ENCODE peak calls at places on chromosomes 2 and 18, in four cellular contexts. One of them, this sample, is unnamed.
A peak's percentile ranks its signal among the peaks of the same experiment; 100 is the strongest.

GRCh38 chr2:16005819-16006536 is 65.6 kb downstream of the MYCN start:
- DNase-seq in astrocyte of the spinal cord: no peak
- DNase-seq in osteocyte: no peak
- DNase-seq in HCT116: peak; percentile 15
- DNase-seq in this sample: no peak

GRCh38 chr2:205471776-205472175 is 210.5 kb upstream of the NRP2 start:
- DNase-seq in astrocyte of the spinal cord: no peak
- DNase-seq in osteocyte: no peak
- DNase-seq in HCT116: no peak
- DNase-seq in this sample: no peak

GRCh38 chr2:105787376-105788318 is 42.9 kb downstream of the NCK2 start:
- DNase-seq in astrocyte of the spinal cord: no peak
- DNase-seq in osteocyte: no peak
- DNase-seq in HCT116: no peak
- DNase-seq in this sample: no peak

GRCh38 chr18:48996901-48997463 is 46.2 kb upstream of the SMAD7 start:
- DNase-seq in astrocyte of the spinal cord: peak; percentile 93
- DNase-seq in osteocyte: no peak
- DNase-seq in HCT116: peak; percentile 58
- DNase-seq in this sample: no peak

GRCh38 chr2:157866202-157866601 is 9.9 kb downstream of the ACVR1 start:
- DNase-seq in astrocyte of the spinal cord: peak; percentile 68
- DNase-seq in osteocyte: no peak
- DNase-seq in HCT116: no peak
- DNase-seq in this sample: no peak

GRCh38 chr2:128490881-128491778 is 172.5 kb upstream of the HS6ST1 start:
- DNase-seq in astrocyte of the spinal cord: no peak
- DNase-seq in osteocyte: no peak
- DNase-seq in HCT116: no peak
- DNase-seq in this sample: no peak

GRCh38 chr2:236366406-236366805 is 102.2 kb upstream of the ASB18 start:
- DNase-seq in astrocyte of the spinal cord: no peak
- DNase-seq in osteocyte: no peak
- DNase-seq in HCT116: no peak
- DNase-seq in this sample: no peak

GRCh38 chr2:113282747-113283533 is 4.2 kb upstream of the PAX8 start:
- DNase-seq in astrocyte of the spinal cord: peak; percentile 25
- DNase-seq in osteocyte: no peak
- DNase-seq in HCT116: peak; percentile 61
- DNase-seq in this sample: peak; percentile 48

GRCh38 chr2:96788393-96789244 is 27.4 kb upstream of the CNNM3 start:
- DNase-seq in astrocyte of the spinal cord: no peak
- DNase-seq in osteocyte: no peak
- DNase-seq in HCT116: no peak
- DNase-seq in this sample: peak; percentile 62

GRCh38 chr2:178234648-178235047 is 40.3 kb downstream of the OSBPL6 start:
- DNase-seq in astrocyte of the spinal cord: no peak
- DNase-seq in osteocyte: no peak
- DNase-seq in HCT116: no peak
- DNase-seq in this sample: no peak

GRCh38 chr18:36993068-36993467 is 164.1 kb downstream of the KIAA1328 start:
- DNase-seq in astrocyte of the spinal cord: peak; percentile 47
- DNase-seq in osteocyte: no peak
- DNase-seq in HCT116: no peak
- DNase-seq in this sample: no peak

GRCh38 chr18:26621161-26622026 is 73.0 kb upstream of the KCTD1 start:
- DNase-seq in astrocyte of the spinal cord: peak; percentile 35
- DNase-seq in osteocyte: no peak
- DNase-seq in HCT116: peak; percentile 23
- DNase-seq in this sample: peak; percentile 51

GRCh38 chr2:8059255-8059654 is 622.6 kb upstream of the ID2 start:
- DNase-seq in astrocyte of the spinal cord: no peak
- DNase-seq in osteocyte: no peak
- DNase-seq in HCT116: no peak
- DNase-seq in this sample: no peak

GRCh38 chr2:122078451-122078850 is 323.0 kb downstream of the TSN start:
- DNase-seq in astrocyte of the spinal cord: no peak
- DNase-seq in osteocyte: peak; percentile 30
- DNase-seq in HCT116: no peak
- DNase-seq in this sample: no peak

GRCh38 chr2:123993728-123994323 is 31.3 kb upstream of the CNTNAP5 start:
- DNase-seq in astrocyte of the spinal cord: peak; percentile 1
- DNase-seq in osteocyte: no peak
- DNase-seq in HCT116: no peak
- DNase-seq in this sample: peak; percentile 63

GRCh38 chr18:66439207-66439606 is 164.7 kb downstream of the CDH19 start:
- DNase-seq in astrocyte of the spinal cord: no peak
- DNase-seq in osteocyte: no peak
- DNase-seq in HCT116: no peak
- DNase-seq in this sample: no peak
- TF ChIP-seq CTCF in astrocyte of the spinal cord: no peak
- TF ChIP-seq CTCF in osteocyte: no peak
- TF ChIP-seq CTCF in HCT116: no peak
- TF ChIP-seq CTCF in this sample: no peak

GRCh38 chr18:54616220-54616848 is 25.3 kb downstream of the DYNAP start:
- DNase-seq in astrocyte of the spinal cord: no peak
- DNase-seq in osteocyte: no peak
- DNase-seq in HCT116: no peak
- DNase-seq in this sample: no peak

GRCh38 chr18:54626779-54627178 is 35.7 kb downstream of the DYNAP start:
- DNase-seq in astrocyte of the spinal cord: no peak
- DNase-seq in osteocyte: no peak
- DNase-seq in HCT116: no peak
- DNase-seq in this sample: no peak

DNA sequence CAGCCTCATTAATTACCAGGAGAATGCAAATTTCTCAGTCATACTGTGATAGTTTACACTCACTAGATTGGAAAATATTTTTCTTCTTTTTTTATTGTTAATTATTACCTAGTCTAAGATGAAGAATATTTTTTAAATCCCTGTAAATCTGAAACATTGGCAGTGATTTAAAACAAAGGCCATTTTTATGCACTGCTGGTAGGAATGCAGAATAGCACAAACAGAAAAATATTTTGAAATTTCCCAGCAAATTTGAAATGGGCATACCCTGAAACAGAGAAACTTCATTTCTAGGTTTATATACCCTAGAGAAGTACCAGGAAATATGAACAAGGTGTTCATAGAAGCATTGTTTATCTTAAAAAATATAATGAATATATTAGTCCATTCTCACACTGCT is 31.0 kb downstream of the DYNAP start:
- DNase-seq in astrocyte of the spinal cord: no peak
- DNase-seq in osteocyte: no peak
- DNase-seq in HCT116: no peak
- DNase-seq in this sample: no peak
- TF ChIP-seq CTCF in astrocyte of the spinal cord: peak; percentile 12
- TF ChIP-seq CTCF in osteocyte: no peak
- TF ChIP-seq CTCF in HCT116: no peak
- TF ChIP-seq CTCF in this sample: peak; percentile 26

DNA sequence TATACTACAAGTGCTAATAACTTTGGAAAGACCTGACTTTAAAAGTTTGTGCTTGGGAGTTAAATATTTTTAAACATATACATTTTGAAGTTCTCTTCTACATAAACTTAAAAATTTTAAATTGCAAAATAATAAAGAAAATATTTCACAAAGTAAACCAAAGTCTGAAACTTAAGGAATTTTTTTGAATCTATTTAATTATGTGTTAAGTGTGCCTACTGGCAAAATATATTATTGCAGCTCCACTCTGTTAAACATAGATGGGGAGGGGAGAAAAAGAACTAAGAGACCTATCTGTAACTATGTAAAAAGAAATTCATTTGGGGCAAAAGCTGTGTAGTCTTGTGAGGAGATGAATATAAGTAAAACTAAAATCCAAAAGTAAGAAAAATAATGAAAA is 133.3 kb upstream of the UBE2E3 start:
- DNase-seq in astrocyte of the spinal cord: no peak
- DNase-seq in osteocyte: no peak
- DNase-seq in HCT116: no peak
- DNase-seq in this sample: no peak
- TF ChIP-seq CTCF in astrocyte of the spinal cord: peak; percentile 17
- TF ChIP-seq CTCF in osteocyte: peak; percentile 15
- TF ChIP-seq CTCF in HCT116: no peak
- TF ChIP-seq CTCF in this sample: no peak

GRCh38 chr2:64565358-64565757 is 41.2 kb downstream of the AFTPH start:
- DNase-seq in astrocyte of the spinal cord: no peak
- DNase-seq in osteocyte: no peak
- DNase-seq in HCT116: no peak
- DNase-seq in this sample: no peak

GRCh38 chr2:64558682-64559081 is 34.6 kb downstream of the AFTPH start:
- DNase-seq in astrocyte of the spinal cord: no peak
- DNase-seq in osteocyte: no peak
- DNase-seq in HCT116: no peak
- DNase-seq in this sample: no peak

GRCh38 chr2:64563436-64563938 is 39.4 kb downstream of the AFTPH start:
- DNase-seq in astrocyte of the spinal cord: no peak
- DNase-seq in osteocyte: no peak
- DNase-seq in HCT116: no peak
- DNase-seq in this sample: no peak

GRCh38 chr2:64565949-64566705 is 42.0 kb downstream of the AFTPH start:
- DNase-seq in astrocyte of the spinal cord: no peak
- DNase-seq in osteocyte: no peak
- DNase-seq in HCT116: no peak
- DNase-seq in this sample: no peak

GRCh38 chr2:64562148-64562784 is 38.1 kb downstream of the AFTPH start:
- DNase-seq in astrocyte of the spinal cord: peak; percentile 11
- DNase-seq in osteocyte: no peak
- DNase-seq in HCT116: peak; percentile 10
- DNase-seq in this sample: no peak
- TF ChIP-seq CTCF in astrocyte of the spinal cord: peak; percentile 14
- TF ChIP-seq CTCF in osteocyte: peak; percentile 60
- TF ChIP-seq CTCF in HCT116: peak; percentile 39
- TF ChIP-seq CTCF in this sample: no peak

GRCh38 chr2:191759200-191759507 is 81.2 kb downstream of the NABP1 start:
- DNase-seq in astrocyte of the spinal cord: no peak
- DNase-seq in osteocyte: no peak
- DNase-seq in HCT116: no peak
- DNase-seq in this sample: no peak
- TF ChIP-seq CTCF in astrocyte of the spinal cord: no peak
- TF ChIP-seq CTCF in osteocyte: no peak
- TF ChIP-seq CTCF in HCT116: no peak
- TF ChIP-seq CTCF in this sample: no peak

GRCh38 chr2:70554338-70554892 is 789 bp upstream of the TGFA start:
- DNase-seq in astrocyte of the spinal cord: no peak
- DNase-seq in osteocyte: no peak
- DNase-seq in HCT116: no peak
- DNase-seq in this sample: no peak
- TF ChIP-seq CTCF in astrocyte of the spinal cord: no peak
- TF ChIP-seq CTCF in osteocyte: peak; percentile 38
- TF ChIP-seq CTCF in HCT116: no peak
- TF ChIP-seq CTCF in this sample: peak; percentile 67

GRCh38 chr18:25223211-25223610 is 128.8 kb downstream of the ZNF521 start:
- DNase-seq in astrocyte of the spinal cord: no peak
- DNase-seq in osteocyte: no peak
- DNase-seq in HCT116: no peak
- DNase-seq in this sample: peak; percentile 54
- TF ChIP-seq CTCF in astrocyte of the spinal cord: no peak
- TF ChIP-seq CTCF in osteocyte: no peak
- TF ChIP-seq CTCF in HCT116: no peak
- TF ChIP-seq CTCF in this sample: no peak

GRCh38 chr2:213067888-213068287 is 83.5 kb downstream of the IKZF2 start:
- DNase-seq in astrocyte of the spinal cord: peak; percentile 26
- DNase-seq in osteocyte: no peak
- DNase-seq in HCT116: no peak
- DNase-seq in this sample: no peak
- TF ChIP-seq CTCF in astrocyte of the spinal cord: no peak
- TF ChIP-seq CTCF in osteocyte: no peak
- TF ChIP-seq CTCF in HCT116: no peak
- TF ChIP-seq CTCF in this sample: no peak

GRCh38 chr18:11728247-11728646 is 39.2 kb downstream of the GNAL start:
- DNase-seq in astrocyte of the spinal cord: peak; percentile 15
- DNase-seq in osteocyte: no peak
- DNase-seq in HCT116: peak; percentile 8
- DNase-seq in this sample: no peak
- TF ChIP-seq CTCF in astrocyte of the spinal cord: peak; percentile 38
- TF ChIP-seq CTCF in osteocyte: peak; percentile 37
- TF ChIP-seq CTCF in HCT116: peak; percentile 23
- TF ChIP-seq CTCF in this sample: no peak

This sample was measured in glutamatergic neuron.